ENCODE peak calls at places on chromosomes 3 and 15, in ten cellular contexts. One of them, this sample, is unnamed.

GRCh38 chr3:85933326-85933725 is 974.5 kb downstream of the CADM2 start:
- DNase-seq in activated CD4-positive, alpha-beta T cell treated with anti-CD3 and anti-CD28 coated beads, Interleukin-2, amount 50 U/mL, for 1 hour: no peak
- DNase-seq in stimulated activated CD4-positive, alpha-beta T cell treated with anti-CD3 and anti-CD28 coated beads, Interleukin-12 subunit alpha, Interleukin-12 subunit beta, amount 100 ng/mL, for 48 hours: no peak
- DNase-seq in hepatocyte: no peak
- DNase-seq in T-helper 17 cell: no peak
- DNase-seq in HFF-Myc: no peak
- DNase-seq in endothelial cell: no peak
- DNase-seq in ureter: no peak
- DNase-seq in spleen: no peak
- DNase-seq in COR-L47: no peak
- DNase-seq in this sample: no peak

GRCh38 chr3:114872056-114872455 is 275.0 kb downstream of the ZBTB20 start:
- DNase-seq in T-helper 17 cell: no peak
- DNase-seq in ureter: no peak
- DNase-seq in hepatocyte: no peak
- DNase-seq in HFF-Myc: no peak
- DNase-seq in activated CD4-positive, alpha-beta T cell treated with anti-CD3 and anti-CD28 coated beads, Interleukin-2, amount 50 U/mL, for 1 hour: no peak
- DNase-seq in COR-L47: no peak
- DNase-seq in stimulated activated CD4-positive, alpha-beta T cell treated with anti-CD3 and anti-CD28 coated beads, Interleukin-12 subunit alpha, Interleukin-12 subunit beta, amount 100 ng/mL, for 48 hours: no peak
- DNase-seq in spleen: no peak
- DNase-seq in endothelial cell: no peak
- DNase-seq in this sample: no peak

GRCh38 chr15:29913528-29914135 is 91.4 kb upstream of the TJP1 start:
- DNase-seq in COR-L47: no peak
- DNase-seq in endothelial cell: no peak
- DNase-seq in ureter: no peak
- DNase-seq in hepatocyte: no peak
- DNase-seq in stimulated activated CD4-positive, alpha-beta T cell treated with anti-CD3 and anti-CD28 coated beads, Interleukin-12 subunit alpha, Interleukin-12 subunit beta, amount 100 ng/mL, for 48 hours: no peak
- DNase-seq in activated CD4-positive, alpha-beta T cell treated with anti-CD3 and anti-CD28 coated beads, Interleukin-2, amount 50 U/mL, for 1 hour: no peak
- DNase-seq in HFF-Myc: no peak
- DNase-seq in spleen: no peak
- DNase-seq in T-helper 17 cell: no peak
- DNase-seq in this sample: no peak

GRCh38 chr3:152385761-152386160 is 117.0 kb downstream of the MBNL1 start:
- DNase-seq in hepatocyte: no peak
- DNase-seq in ureter: no peak
- DNase-seq in T-helper 17 cell: no peak
- DNase-seq in activated CD4-positive, alpha-beta T cell treated with anti-CD3 and anti-CD28 coated beads, Interleukin-2, amount 50 U/mL, for 1 hour: no peak
- DNase-seq in COR-L47: no peak
- DNase-seq in HFF-Myc: peak; percentile 31
- DNase-seq in stimulated activated CD4-positive, alpha-beta T cell treated with anti-CD3 and anti-CD28 coated beads, Interleukin-12 subunit alpha, Interleukin-12 subunit beta, amount 100 ng/mL, for 48 hours: no peak
- DNase-seq in spleen: no peak
- DNase-seq in endothelial cell: no peak
- DNase-seq in this sample: no peak

GRCh38 chr3:38516669-38517068 is 20.5 kb downstream of the EXOG start:
- DNase-seq in endothelial cell: no peak
- DNase-seq in COR-L47: no peak
- DNase-seq in spleen: no peak
- DNase-seq in stimulated activated CD4-positive, alpha-beta T cell treated with anti-CD3 and anti-CD28 coated beads, Interleukin-12 subunit alpha, Interleukin-12 subunit beta, amount 100 ng/mL, for 48 hours: no peak
- DNase-seq in T-helper 17 cell: no peak
- DNase-seq in ureter: no peak
- DNase-seq in activated CD4-positive, alpha-beta T cell treated with anti-CD3 and anti-CD28 coated beads, Interleukin-2, amount 50 U/mL, for 1 hour: no peak
- DNase-seq in HFF-Myc: no peak
- DNase-seq in hepatocyte: no peak
- DNase-seq in this sample: no peak

GRCh38 chr15:88657326-88658069 is 18.7 kb downstream of the ISG20 start:
- DNase-seq in hepatocyte: peak; percentile 66
- DNase-seq in activated CD4-positive, alpha-beta T cell treated with anti-CD3 and anti-CD28 coated beads, Interleukin-2, amount 50 U/mL, for 1 hour: no peak
- DNase-seq in HFF-Myc: no peak
- DNase-seq in ureter: no peak
- DNase-seq in endothelial cell: peak; percentile 58
- DNase-seq in spleen: peak; percentile 80
- DNase-seq in T-helper 17 cell: no peak
- DNase-seq in stimulated activated CD4-positive, alpha-beta T cell treated with anti-CD3 and anti-CD28 coated beads, Interleukin-12 subunit alpha, Interleukin-12 subunit beta, amount 100 ng/mL, for 48 hours: no peak
- DNase-seq in COR-L47: peak; percentile 7
- DNase-seq in this sample: no peak

GRCh38 chr3:127672429-127673190 is at the start of gene ABTB1:
- DNase-seq in T-helper 17 cell: peak; percentile 88
- DNase-seq in COR-L47: peak; percentile 89
- DNase-seq in spleen: peak; percentile 99
- DNase-seq in endothelial cell: peak; percentile 66
- DNase-seq in activated CD4-positive, alpha-beta T cell treated with anti-CD3 and anti-CD28 coated beads, Interleukin-2, amount 50 U/mL, for 1 hour: peak; percentile 84
- DNase-seq in ureter: peak; percentile 87
- DNase-seq in stimulated activated CD4-positive, alpha-beta T cell treated with anti-CD3 and anti-CD28 coated beads, Interleukin-12 subunit alpha, Interleukin-12 subunit beta, amount 100 ng/mL, for 48 hours: peak; percentile 55
- DNase-seq in hepatocyte: peak; percentile 94
- DNase-seq in HFF-Myc: no peak
- DNase-seq in this sample: peak; percentile 91

GRCh38 chr3:112002458-112002971 is 3.8 kb downstream of the TAGLN3 start:
- DNase-seq in HFF-Myc: no peak
- DNase-seq in spleen: no peak
- DNase-seq in T-helper 17 cell: no peak
- DNase-seq in COR-L47: no peak
- DNase-seq in hepatocyte: no peak
- DNase-seq in stimulated activated CD4-positive, alpha-beta T cell treated with anti-CD3 and anti-CD28 coated beads, Interleukin-12 subunit alpha, Interleukin-12 subunit beta, amount 100 ng/mL, for 48 hours: peak; percentile 50
- DNase-seq in activated CD4-positive, alpha-beta T cell treated with anti-CD3 and anti-CD28 coated beads, Interleukin-2, amount 50 U/mL, for 1 hour: no peak
- DNase-seq in ureter: no peak
- DNase-seq in endothelial cell: no peak
- DNase-seq in this sample: peak; percentile 74

GRCh38 chr3:122793568-122794416 is at the start of gene HSPBAP1:
- DNase-seq in spleen: peak; percentile 98
- DNase-seq in COR-L47: no peak
- DNase-seq in HFF-Myc: peak; percentile 93
- DNase-seq in hepatocyte: peak; percentile 94
- DNase-seq in stimulated activated CD4-positive, alpha-beta T cell treated with anti-CD3 and anti-CD28 coated beads, Interleukin-12 subunit alpha, Interleukin-12 subunit beta, amount 100 ng/mL, for 48 hours: peak; percentile 81
- DNase-seq in ureter: peak; percentile 92
- DNase-seq in activated CD4-positive, alpha-beta T cell treated with anti-CD3 and anti-CD28 coated beads, Interleukin-2, amount 50 U/mL, for 1 hour: peak; percentile 86
- DNase-seq in endothelial cell: peak; percentile 89
- DNase-seq in T-helper 17 cell: peak; percentile 80
- DNase-seq in this sample: peak; percentile 96

GRCh38 chr3:39550343-39550742 is 82.9 kb downstream of the MOBP start:
- DNase-seq in HFF-Myc: no peak
- DNase-seq in endothelial cell: no peak
- DNase-seq in ureter: no peak
- DNase-seq in COR-L47: no peak
- DNase-seq in hepatocyte: no peak
- DNase-seq in stimulated activated CD4-positive, alpha-beta T cell treated with anti-CD3 and anti-CD28 coated beads, Interleukin-12 subunit alpha, Interleukin-12 subunit beta, amount 100 ng/mL, for 48 hours: no peak
- DNase-seq in spleen: no peak
- DNase-seq in T-helper 17 cell: no peak
- DNase-seq in activated CD4-positive, alpha-beta T cell treated with anti-CD3 and anti-CD28 coated beads, Interleukin-2, amount 50 U/mL, for 1 hour: no peak
- DNase-seq in this sample: no peak

GRCh38 chr3:8529197-8529637 is 27.6 kb downstream of the LMCD1 start:
- DNase-seq in activated CD4-positive, alpha-beta T cell treated with anti-CD3 and anti-CD28 coated beads, Interleukin-2, amount 50 U/mL, for 1 hour: no peak
- DNase-seq in spleen: no peak
- DNase-seq in HFF-Myc: no peak
- DNase-seq in T-helper 17 cell: no peak
- DNase-seq in ureter: no peak
- DNase-seq in COR-L47: no peak
- DNase-seq in hepatocyte: peak; percentile 60
- DNase-seq in endothelial cell: no peak
- DNase-seq in stimulated activated CD4-positive, alpha-beta T cell treated with anti-CD3 and anti-CD28 coated beads, Interleukin-12 subunit alpha, Interleukin-12 subunit beta, amount 100 ng/mL, for 48 hours: no peak
- DNase-seq in this sample: no peak

GRCh38 chr3:112111785-112112402 is 21.2 kb downstream of the GCSAM start:
- DNase-seq in hepatocyte: peak; percentile 81
- DNase-seq in ureter: peak; percentile 57
- DNase-seq in COR-L47: peak; percentile 92
- DNase-seq in T-helper 17 cell: no peak
- DNase-seq in stimulated activated CD4-positive, alpha-beta T cell treated with anti-CD3 and anti-CD28 coated beads, Interleukin-12 subunit alpha, Interleukin-12 subunit beta, amount 100 ng/mL, for 48 hours: peak; percentile 58
- DNase-seq in activated CD4-positive, alpha-beta T cell treated with anti-CD3 and anti-CD28 coated beads, Interleukin-2, amount 50 U/mL, for 1 hour: peak; percentile 58
- DNase-seq in endothelial cell: peak; percentile 50
- DNase-seq in HFF-Myc: peak; percentile 46
- DNase-seq in spleen: no peak
- DNase-seq in this sample: peak; percentile 73

GRCh38 chr3:46100812-46101211 is 73.5 kb upstream of the XCR1 start:
- DNase-seq in endothelial cell: no peak
- DNase-seq in spleen: no peak
- DNase-seq in hepatocyte: no peak
- DNase-seq in COR-L47: no peak
- DNase-seq in ureter: no peak
- DNase-seq in T-helper 17 cell: no peak
- DNase-seq in activated CD4-positive, alpha-beta T cell treated with anti-CD3 and anti-CD28 coated beads, Interleukin-2, amount 50 U/mL, for 1 hour: no peak
- DNase-seq in stimulated activated CD4-positive, alpha-beta T cell treated with anti-CD3 and anti-CD28 coated beads, Interleukin-12 subunit alpha, Interleukin-12 subunit beta, amount 100 ng/mL, for 48 hours: no peak
- DNase-seq in HFF-Myc: no peak
- DNase-seq in this sample: no peak

GRCh38 chr3:123385981-123386380 is 62.9 kb downstream of the ADCY5 start:
- DNase-seq in stimulated activated CD4-positive, alpha-beta T cell treated with anti-CD3 and anti-CD28 coated beads, Interleukin-12 subunit alpha, Interleukin-12 subunit beta, amount 100 ng/mL, for 48 hours: no peak
- DNase-seq in activated CD4-positive, alpha-beta T cell treated with anti-CD3 and anti-CD28 coated beads, Interleukin-2, amount 50 U/mL, for 1 hour: no peak
- DNase-seq in ureter: peak; percentile 65
- DNase-seq in endothelial cell: no peak
- DNase-seq in HFF-Myc: no peak
- DNase-seq in COR-L47: no peak
- DNase-seq in hepatocyte: no peak
- DNase-seq in T-helper 17 cell: no peak
- DNase-seq in spleen: peak; percentile 40
- DNase-seq in this sample: no peak

GRCh38 chr3:12886736-12887135 is 45.4 kb upstream of the RPL32 start:
- DNase-seq in T-helper 17 cell: no peak
- DNase-seq in endothelial cell: no peak
- DNase-seq in activated CD4-positive, alpha-beta T cell treated with anti-CD3 and anti-CD28 coated beads, Interleukin-2, amount 50 U/mL, for 1 hour: no peak
- DNase-seq in spleen: peak; percentile 73
- DNase-seq in HFF-Myc: no peak
- DNase-seq in ureter: no peak
- DNase-seq in COR-L47: no peak
- DNase-seq in hepatocyte: no peak
- DNase-seq in stimulated activated CD4-positive, alpha-beta T cell treated with anti-CD3 and anti-CD28 coated beads, Interleukin-12 subunit alpha, Interleukin-12 subunit beta, amount 100 ng/mL, for 48 hours: no peak
- DNase-seq in this sample: no peak

GRCh38 chr15:72934006-72934405 is 118.3 kb upstream of the NEO1 start:
- DNase-seq in spleen: no peak
- DNase-seq in T-helper 17 cell: no peak
- DNase-seq in HFF-Myc: no peak
- DNase-seq in COR-L47: no peak
- DNase-seq in stimulated activated CD4-positive, alpha-beta T cell treated with anti-CD3 and anti-CD28 coated beads, Interleukin-12 subunit alpha, Interleukin-12 subunit beta, amount 100 ng/mL, for 48 hours: no peak
- DNase-seq in activated CD4-positive, alpha-beta T cell treated with anti-CD3 and anti-CD28 coated beads, Interleukin-2, amount 50 U/mL, for 1 hour: no peak
- DNase-seq in endothelial cell: no peak
- DNase-seq in hepatocyte: no peak
- DNase-seq in ureter: no peak
- DNase-seq in this sample: no peak

GRCh38 chr3:43162573-43163084 is 56.8 kb upstream of the POMGNT2 start:
- DNase-seq in T-helper 17 cell: no peak
- DNase-seq in hepatocyte: no peak
- DNase-seq in activated CD4-positive, alpha-beta T cell treated with anti-CD3 and anti-CD28 coated beads, Interleukin-2, amount 50 U/mL, for 1 hour: peak; percentile 43
- DNase-seq in ureter: peak; percentile 41
- DNase-seq in COR-L47: no peak
- DNase-seq in spleen: no peak
- DNase-seq in endothelial cell: no peak
- DNase-seq in stimulated activated CD4-positive, alpha-beta T cell treated with anti-CD3 and anti-CD28 coated beads, Interleukin-12 subunit alpha, Interleukin-12 subunit beta, amount 100 ng/mL, for 48 hours: no peak
- DNase-seq in HFF-Myc: no peak
- DNase-seq in this sample: peak; percentile 49

GRCh38 chr15:26641144-26641543 is 131.7 kb downstream of the GABRB3 start:
- DNase-seq in ureter: no peak
- DNase-seq in hepatocyte: no peak
- DNase-seq in stimulated activated CD4-positive, alpha-beta T cell treated with anti-CD3 and anti-CD28 coated beads, Interleukin-12 subunit alpha, Interleukin-12 subunit beta, amount 100 ng/mL, for 48 hours: no peak
- DNase-seq in spleen: no peak
- DNase-seq in HFF-Myc: no peak
- DNase-seq in activated CD4-positive, alpha-beta T cell treated with anti-CD3 and anti-CD28 coated beads, Interleukin-2, amount 50 U/mL, for 1 hour: no peak
- DNase-seq in endothelial cell: no peak
- DNase-seq in COR-L47: no peak
- DNase-seq in T-helper 17 cell: no peak
- DNase-seq in this sample: no peak

GRCh38 chr15:77568960-77569646 is 63.6 kb downstream of the LINGO1 start:
- DNase-seq in COR-L47: no peak
- DNase-seq in hepatocyte: peak; percentile 42
- DNase-seq in HFF-Myc: no peak
- DNase-seq in T-helper 17 cell: no peak
- DNase-seq in stimulated activated CD4-positive, alpha-beta T cell treated with anti-CD3 and anti-CD28 coated beads, Interleukin-12 subunit alpha, Interleukin-12 subunit beta, amount 100 ng/mL, for 48 hours: no peak
- DNase-seq in activated CD4-positive, alpha-beta T cell treated with anti-CD3 and anti-CD28 coated beads, Interleukin-2, amount 50 U/mL, for 1 hour: no peak
- DNase-seq in ureter: peak; percentile 59
- DNase-seq in spleen: no peak
- DNase-seq in endothelial cell: no peak
- DNase-seq in this sample: no peak

GRCh38 chr3:12486916-12487315 is 2.6 kb downstream of the TSEN2 start:
- DNase-seq in stimulated activated CD4-positive, alpha-beta T cell treated with anti-CD3 and anti-CD28 coated beads, Interleukin-12 subunit alpha, Interleukin-12 subunit beta, amount 100 ng/mL, for 48 hours: no peak
- DNase-seq in T-helper 17 cell: no peak
- DNase-seq in activated CD4-positive, alpha-beta T cell treated with anti-CD3 and anti-CD28 coated beads, Interleukin-2, amount 50 U/mL, for 1 hour: no peak
- DNase-seq in endothelial cell: no peak
- DNase-seq in spleen: no peak
- DNase-seq in hepatocyte: no peak
- DNase-seq in ureter: no peak
- DNase-seq in HFF-Myc: no peak
- DNase-seq in COR-L47: no peak
- DNase-seq in this sample: no peak

GRCh38 chr3:58288011-58288728 is 17.9 kb upstream of the RPP14 start:
- DNase-seq in stimulated activated CD4-positive, alpha-beta T cell treated with anti-CD3 and anti-CD28 coated beads, Interleukin-12 subunit alpha, Interleukin-12 subunit beta, amount 100 ng/mL, for 48 hours: no peak
- DNase-seq in COR-L47: no peak
- DNase-seq in hepatocyte: no peak
- DNase-seq in HFF-Myc: no peak
- DNase-seq in spleen: no peak
- DNase-seq in endothelial cell: no peak
- DNase-seq in activated CD4-positive, alpha-beta T cell treated with anti-CD3 and anti-CD28 coated beads, Interleukin-2, amount 50 U/mL, for 1 hour: no peak
- DNase-seq in ureter: no peak
- DNase-seq in T-helper 17 cell: no peak
- DNase-seq in this sample: no peak

GRCh38 chr3:85726241-85726640 is 767.5 kb downstream of the CADM2 start:
- DNase-seq in HFF-Myc: no peak
- DNase-seq in hepatocyte: peak; percentile 13
- DNase-seq in endothelial cell: no peak
- DNase-seq in ureter: no peak
- DNase-seq in activated CD4-positive, alpha-beta T cell treated with anti-CD3 and anti-CD28 coated beads, Interleukin-2, amount 50 U/mL, for 1 hour: no peak
- DNase-seq in T-helper 17 cell: no peak
- DNase-seq in COR-L47: no peak
- DNase-seq in stimulated activated CD4-positive, alpha-beta T cell treated with anti-CD3 and anti-CD28 coated beads, Interleukin-12 subunit alpha, Interleukin-12 subunit beta, amount 100 ng/mL, for 48 hours: no peak
- DNase-seq in spleen: no peak
- DNase-seq in this sample: no peak

GRCh38 chr3:12891985-12892839 is 50.8 kb upstream of the RPL32 start:
- DNase-seq in HFF-Myc: peak; percentile 39
- DNase-seq in COR-L47: peak; percentile 22
- DNase-seq in spleen: peak; percentile 68
- DNase-seq in endothelial cell: peak; percentile 25
- DNase-seq in stimulated activated CD4-positive, alpha-beta T cell treated with anti-CD3 and anti-CD28 coated beads, Interleukin-12 subunit alpha, Interleukin-12 subunit beta, amount 100 ng/mL, for 48 hours: peak; percentile 42
- DNase-seq in activated CD4-positive, alpha-beta T cell treated with anti-CD3 and anti-CD28 coated beads, Interleukin-2, amount 50 U/mL, for 1 hour: peak; percentile 23
- DNase-seq in ureter: peak; percentile 66
- DNase-seq in T-helper 17 cell: no peak
- DNase-seq in hepatocyte: peak; percentile 81
- DNase-seq in this sample: peak; percentile 67

GRCh38 chr15:101193063-101193712 is 58.7 kb downstream of the CHSY1 start:
- DNase-seq in COR-L47: no peak
- DNase-seq in hepatocyte: no peak
- DNase-seq in ureter: no peak
- DNase-seq in spleen: no peak
- DNase-seq in T-helper 17 cell: no peak
- DNase-seq in endothelial cell: no peak
- DNase-seq in HFF-Myc: no peak
- DNase-seq in stimulated activated CD4-positive, alpha-beta T cell treated with anti-CD3 and anti-CD28 coated beads, Interleukin-12 subunit alpha, Interleukin-12 subunit beta, amount 100 ng/mL, for 48 hours: no peak
- DNase-seq in activated CD4-positive, alpha-beta T cell treated with anti-CD3 and anti-CD28 coated beads, Interleukin-2, amount 50 U/mL, for 1 hour: no peak
- DNase-seq in this sample: no peak

GRCh38 chr15:89132611-89133242 is 44.5 kb downstream of the ABHD2 start:
- DNase-seq in activated CD4-positive, alpha-beta T cell treated with anti-CD3 and anti-CD28 coated beads, Interleukin-2, amount 50 U/mL, for 1 hour: no peak
- DNase-seq in endothelial cell: no peak
- DNase-seq in hepatocyte: no peak
- DNase-seq in T-helper 17 cell: no peak
- DNase-seq in stimulated activated CD4-positive, alpha-beta T cell treated with anti-CD3 and anti-CD28 coated beads, Interleukin-12 subunit alpha, Interleukin-12 subunit beta, amount 100 ng/mL, for 48 hours: no peak
- DNase-seq in HFF-Myc: no peak
- DNase-seq in ureter: no peak
- DNase-seq in COR-L47: no peak
- DNase-seq in spleen: no peak
- DNase-seq in this sample: no peak

GRCh38 chr3:81684739-81685395 is 76.6 kb downstream of the GBE1 start:
- DNase-seq in T-helper 17 cell: no peak
- DNase-seq in hepatocyte: peak; percentile 35
- DNase-seq in activated CD4-positive, alpha-beta T cell treated with anti-CD3 and anti-CD28 coated beads, Interleukin-2, amount 50 U/mL, for 1 hour: no peak
- DNase-seq in COR-L47: no peak
- DNase-seq in HFF-Myc: peak; percentile 1
- DNase-seq in endothelial cell: no peak
- DNase-seq in ureter: no peak
- DNase-seq in spleen: no peak
- DNase-seq in stimulated activated CD4-positive, alpha-beta T cell treated with anti-CD3 and anti-CD28 coated beads, Interleukin-12 subunit alpha, Interleukin-12 subunit beta, amount 100 ng/mL, for 48 hours: no peak
- DNase-seq in this sample: no peak

GRCh38 chr3:117510396-117510795 is 800.8 kb downstream of the TUSC7 start:
- DNase-seq in stimulated activated CD4-positive, alpha-beta T cell treated with anti-CD3 and anti-CD28 coated beads, Interleukin-12 subunit alpha, Interleukin-12 subunit beta, amount 100 ng/mL, for 48 hours: no peak
- DNase-seq in COR-L47: no peak
- DNase-seq in ureter: no peak
- DNase-seq in endothelial cell: no peak
- DNase-seq in hepatocyte: no peak
- DNase-seq in T-helper 17 cell: no peak
- DNase-seq in activated CD4-positive, alpha-beta T cell treated with anti-CD3 and anti-CD28 coated beads, Interleukin-2, amount 50 U/mL, for 1 hour: no peak
- DNase-seq in spleen: no peak
- DNase-seq in HFF-Myc: no peak
- DNase-seq in this sample: no peak

GRCh38 chr15:48925714-48926223 is 38.0 kb downstream of the SHC4 start:
- DNase-seq in stimulated activated CD4-positive, alpha-beta T cell treated with anti-CD3 and anti-CD28 coated beads, Interleukin-12 subunit alpha, Interleukin-12 subunit beta, amount 100 ng/mL, for 48 hours: peak; percentile 45
- DNase-seq in T-helper 17 cell: no peak
- DNase-seq in endothelial cell: no peak
- DNase-seq in activated CD4-positive, alpha-beta T cell treated with anti-CD3 and anti-CD28 coated beads, Interleukin-2, amount 50 U/mL, for 1 hour: no peak
- DNase-seq in COR-L47: no peak
- DNase-seq in hepatocyte: peak; percentile 18
- DNase-seq in spleen: no peak
- DNase-seq in HFF-Myc: peak; percentile 88
- DNase-seq in ureter: no peak
- DNase-seq in this sample: peak; percentile 23

This sample was measured in activated CD8-positive, alpha-beta T cell treated with anti-CD3 and anti-CD28 coated beads for 36 hours.